ENCODE peak calls at places on chromosome 18, in eight cellular contexts. One of them, this sample, is unnamed.

GRCh38 chr18:69705987-69706386 is 241.7 kb downstream of the CD226 start:
- DNase-seq in pancreas: no peak
- DNase-seq in H54: no peak
- DNase-seq in omental fat pad: no peak
- DNase-seq in iPS-NIHi11: peak
- DNase-seq in putamen: no peak
- DNase-seq in stimulated activated CD8-positive, alpha-beta memory T cell treated with anti-CD3 and anti-CD28 coated beads, Interleukin-4, amount 100 ng/mL, for 48 hours: no peak
- DNase-seq in GM18507: no peak
- DNase-seq in this sample: no peak

GRCh38 chr18:35185771-35186170 is 55.1 kb upstream of the ZNF397 start:
- DNase-seq in H54: no peak
- DNase-seq in putamen: no peak
- DNase-seq in omental fat pad: no peak
- DNase-seq in iPS-NIHi11: no peak
- DNase-seq in pancreas: no peak
- DNase-seq in stimulated activated CD8-positive, alpha-beta memory T cell treated with anti-CD3 and anti-CD28 coated beads, Interleukin-4, amount 100 ng/mL, for 48 hours: no peak
- DNase-seq in GM18507: no peak
- DNase-seq in this sample: peak

GRCh38 chr18:13539050-13539449 is 187.3 kb downstream of the FAM210A start:
- DNase-seq in GM18507: no peak
- DNase-seq in iPS-NIHi11: no peak
- DNase-seq in stimulated activated CD8-positive, alpha-beta memory T cell treated with anti-CD3 and anti-CD28 coated beads, Interleukin-4, amount 100 ng/mL, for 48 hours: peak
- DNase-seq in pancreas: no peak
- DNase-seq in putamen: no peak
- DNase-seq in omental fat pad: no peak
- DNase-seq in H54: no peak
- DNase-seq in this sample: no peak

GRCh38 chr18:23077493-23078256 is 57.6 kb upstream of the CABLES1 start:
- DNase-seq in iPS-NIHi11: peak
- DNase-seq in H54: no peak
- DNase-seq in pancreas: no peak
- DNase-seq in putamen: no peak
- DNase-seq in omental fat pad: no peak
- DNase-seq in stimulated activated CD8-positive, alpha-beta memory T cell treated with anti-CD3 and anti-CD28 coated beads, Interleukin-4, amount 100 ng/mL, for 48 hours: no peak
- DNase-seq in GM18507: no peak
- DNase-seq in this sample: no peak

GRCh38 chr18:68769423-68769822 is 28.5 kb upstream of the CCDC102B start:
- DNase-seq in putamen: no peak
- DNase-seq in omental fat pad: peak
- DNase-seq in GM18507: no peak
- DNase-seq in stimulated activated CD8-positive, alpha-beta memory T cell treated with anti-CD3 and anti-CD28 coated beads, Interleukin-4, amount 100 ng/mL, for 48 hours: no peak
- DNase-seq in pancreas: no peak
- DNase-seq in iPS-NIHi11: no peak
- DNase-seq in H54: no peak
- DNase-seq in this sample: no peak

GRCh38 chr18:76589309-76589708 is 94.3 kb upstream of the ZNF516 start:
- DNase-seq in putamen: no peak
- DNase-seq in iPS-NIHi11: no peak
- DNase-seq in GM18507: no peak
- DNase-seq in stimulated activated CD8-positive, alpha-beta memory T cell treated with anti-CD3 and anti-CD28 coated beads, Interleukin-4, amount 100 ng/mL, for 48 hours: no peak
- DNase-seq in H54: no peak
- DNase-seq in pancreas: no peak
- DNase-seq in omental fat pad: no peak
- DNase-seq in this sample: no peak

GRCh38 chr18:43774497-43774896 is 497.2 kb upstream of the SYT4 start:
- DNase-seq in stimulated activated CD8-positive, alpha-beta memory T cell treated with anti-CD3 and anti-CD28 coated beads, Interleukin-4, amount 100 ng/mL, for 48 hours: no peak
- DNase-seq in GM18507: no peak
- DNase-seq in H54: no peak
- DNase-seq in iPS-NIHi11: no peak
- DNase-seq in omental fat pad: no peak
- DNase-seq in putamen: no peak
- DNase-seq in pancreas: no peak
- DNase-seq in this sample: no peak

GRCh38 chr18:79361766-79362522 is 33.8 kb upstream of the NFATC1 start:
- DNase-seq in omental fat pad: no peak
- DNase-seq in iPS-NIHi11: no peak
- DNase-seq in GM18507: no peak
- DNase-seq in putamen: no peak
- DNase-seq in H54: peak
- DNase-seq in stimulated activated CD8-positive, alpha-beta memory T cell treated with anti-CD3 and anti-CD28 coated beads, Interleukin-4, amount 100 ng/mL, for 48 hours: no peak
- DNase-seq in pancreas: no peak
- DNase-seq in this sample: no peak

GRCh38 chr18:37519506-37520135 is 46.0 kb downstream of the CELF4 start:
- DNase-seq in GM18507: no peak
- DNase-seq in putamen: no peak
- DNase-seq in pancreas: no peak
- DNase-seq in omental fat pad: no peak
- DNase-seq in stimulated activated CD8-positive, alpha-beta memory T cell treated with anti-CD3 and anti-CD28 coated beads, Interleukin-4, amount 100 ng/mL, for 48 hours: no peak
- DNase-seq in H54: no peak
- DNase-seq in iPS-NIHi11: no peak
- DNase-seq in this sample: no peak

GRCh38 chr18:2411381-2411977 is 159.8 kb downstream of the METTL4 start:
- DNase-seq in stimulated activated CD8-positive, alpha-beta memory T cell treated with anti-CD3 and anti-CD28 coated beads, Interleukin-4, amount 100 ng/mL, for 48 hours: no peak
- DNase-seq in putamen: no peak
- DNase-seq in GM18507: no peak
- DNase-seq in H54: peak
- DNase-seq in iPS-NIHi11: no peak
- DNase-seq in pancreas: no peak
- DNase-seq in omental fat pad: no peak
- DNase-seq in this sample: no peak

GRCh38 chr18:46468431-46469180 is 188.4 kb downstream of the LOXHD1 start:
- DNase-seq in stimulated activated CD8-positive, alpha-beta memory T cell treated with anti-CD3 and anti-CD28 coated beads, Interleukin-4, amount 100 ng/mL, for 48 hours: no peak
- DNase-seq in GM18507: no peak
- DNase-seq in omental fat pad: no peak
- DNase-seq in pancreas: no peak
- DNase-seq in putamen: no peak
- DNase-seq in H54: no peak
- DNase-seq in iPS-NIHi11: no peak
- DNase-seq in this sample: no peak

GRCh38 chr18:26813043-26813442 is 52.5 kb downstream of the AQP4 start:
- DNase-seq in stimulated activated CD8-positive, alpha-beta memory T cell treated with anti-CD3 and anti-CD28 coated beads, Interleukin-4, amount 100 ng/mL, for 48 hours: no peak
- DNase-seq in omental fat pad: no peak
- DNase-seq in pancreas: peak
- DNase-seq in iPS-NIHi11: peak
- DNase-seq in putamen: no peak
- DNase-seq in GM18507: no peak
- DNase-seq in H54: no peak
- DNase-seq in this sample: peak

GRCh38 chr18:79403723-79404566 is 8.2 kb downstream of the NFATC1 start:
- DNase-seq in H54: no peak
- DNase-seq in iPS-NIHi11: no peak
- DNase-seq in omental fat pad: no peak
- DNase-seq in putamen: no peak
- DNase-seq in stimulated activated CD8-positive, alpha-beta memory T cell treated with anti-CD3 and anti-CD28 coated beads, Interleukin-4, amount 100 ng/mL, for 48 hours: no peak
- DNase-seq in GM18507: no peak
- DNase-seq in pancreas: no peak
- DNase-seq in this sample: no peak

GRCh38 chr18:38923136-38923535 is 1357.5 kb upstream of the CELF4 start:
- DNase-seq in stimulated activated CD8-positive, alpha-beta memory T cell treated with anti-CD3 and anti-CD28 coated beads, Interleukin-4, amount 100 ng/mL, for 48 hours: no peak
- DNase-seq in putamen: no peak
- DNase-seq in GM18507: no peak
- DNase-seq in iPS-NIHi11: no peak
- DNase-seq in H54: no peak
- DNase-seq in omental fat pad: no peak
- DNase-seq in pancreas: no peak
- DNase-seq in this sample: no peak

GRCh38 chr18:80246656-80247402 is 485 bp downstream of the PARD6G start:
- DNase-seq in pancreas: peak
- DNase-seq in iPS-NIHi11: peak
- DNase-seq in putamen: no peak
- DNase-seq in stimulated activated CD8-positive, alpha-beta memory T cell treated with anti-CD3 and anti-CD28 coated beads, Interleukin-4, amount 100 ng/mL, for 48 hours: no peak
- DNase-seq in GM18507: no peak
- DNase-seq in H54: no peak
- DNase-seq in omental fat pad: no peak
- DNase-seq in this sample: peak

GRCh38 chr18:50203801-50204604 is 9.1 kb upstream of the MYO5B start:
- DNase-seq in iPS-NIHi11: peak
- DNase-seq in putamen: peak
- DNase-seq in stimulated activated CD8-positive, alpha-beta memory T cell treated with anti-CD3 and anti-CD28 coated beads, Interleukin-4, amount 100 ng/mL, for 48 hours: no peak
- DNase-seq in pancreas: peak
- DNase-seq in GM18507: no peak
- DNase-seq in omental fat pad: no peak
- DNase-seq in H54: peak
- DNase-seq in this sample: peak

GRCh38 chr18:5413447-5413846 is 117.9 kb upstream of the ZBTB14 start:
- DNase-seq in putamen: no peak
- DNase-seq in iPS-NIHi11: no peak
- DNase-seq in pancreas: no peak
- DNase-seq in GM18507: no peak
- DNase-seq in H54: no peak
- DNase-seq in omental fat pad: no peak
- DNase-seq in stimulated activated CD8-positive, alpha-beta memory T cell treated with anti-CD3 and anti-CD28 coated beads, Interleukin-4, amount 100 ng/mL, for 48 hours: no peak
- DNase-seq in this sample: no peak